ENCODE peak calls at places on chromosomes 16 and 17, in ten cellular contexts. F, V, X, M, P, R, Y, I, E and O are unnamed samples.

GRCh38 chr17:38341035-38341721 is 2.6 kb downstream of the GPR179 start:
- DNase-seq in I (peak; percentile 88), F (no peak), V (no peak), M (peak; percentile 72), R (peak; percentile 73), X (no peak), P (no peak), E (no peak), Y (no peak), O (peak; percentile 34)

GRCh38 chr16:30652718-30653117 is 2.0 kb downstream of the PRR14 start:
- DNase-seq in R (no peak), X (no peak), Y (no peak), P (no peak), F (no peak), V (no peak), E (no peak), M (no peak), I (no peak), O (no peak)

GRCh38 chr16:87780385-87780989 is 14.7 kb upstream of the KLHDC4 start:
- DNase-seq in M (no peak), I (peak; percentile 77), P (peak; percentile 91), R (no peak), X (no peak), Y (peak; percentile 28), E (peak; percentile 51), F (no peak), V (peak; percentile 60), O (no peak)

GRCh38 chr17:50272711-50273653 is 1.3 kb upstream of the TMEM92 start:
- DNase-seq in M (peak; percentile 66), R (peak; percentile 92), V (peak; percentile 85), F (peak; percentile 73), X (peak; percentile 79), E (peak; percentile 47), P (peak; percentile 24), Y (peak; percentile 75), I (peak; percentile 22), O (peak; percentile 81)

GRCh38 chr17:68172461-68172954 is 75.3 kb upstream of the AMZ2 start:
- DNase-seq in P (peak; percentile 81), E (peak; percentile 57), F (peak; percentile 18), V (peak; percentile 54), Y (peak; percentile 78), M (peak; percentile 63), X (peak; percentile 60), R (peak; percentile 57), I (peak; percentile 58), O (peak; percentile 79)

GRCh38 chr17:82668631-82669099 is 20.4 kb upstream of the WDR45B start:
- DNase-seq in M (peak; percentile 72), R (peak; percentile 90), F (peak; percentile 84), P (peak; percentile 71), Y (peak; percentile 34), E (peak; percentile 38), I (no peak), V (peak; percentile 84), X (peak; percentile 73), O (no peak)

GRCh38 chr16:72848045-72848410 is 199.9 kb downstream of the ZFHX3 start:
- DNase-seq in R (no peak), V (no peak), F (peak; percentile 26), I (no peak), Y (no peak), P (no peak), E (no peak), X (no peak), M (no peak), O (no peak)

GRCh38 chr17:54969658-54970572 is 1.4 kb downstream of the STXBP4 start:
- DNase-seq in M (no peak), Y (no peak), X (no peak), E (no peak), R (no peak), I (no peak), V (no peak), F (no peak), P (no peak), O (no peak)

GRCh38 chr16:55638256-55638655 is 17.5 kb upstream of the SLC6A2 start:
- DNase-seq in M (no peak), E (no peak), P (no peak), F (no peak), V (no peak), I (no peak), X (no peak), Y (no peak), R (no peak), O (no peak)

GRCh38 chr16:23408242-23409201 is 44.5 kb downstream of the COG7 start:
- DNase-seq in R (peak; percentile 47), Y (no peak), X (peak; percentile 30), I (peak; percentile 15), V (no peak), E (no peak), P (no peak), M (peak; percentile 38), F (no peak), O (no peak)

GRCh38 chr17:17886253-17886652 is 49.5 kb upstream of the SREBF1 start:
- DNase-seq in P (no peak), F (no peak), Y (no peak), R (no peak), I (no peak), V (no peak), M (peak; percentile 55), E (no peak), X (no peak), O (no peak)

GRCh38 chr17:76405967-76406647 is 21.7 kb downstream of the SPHK1 start:
- DNase-seq in I (peak; percentile 94), P (peak; percentile 47), E (no peak), R (no peak), V (no peak), F (no peak), Y (no peak), M (peak; percentile 81), X (no peak), O (no peak)

GRCh38 chr17:61400058-61400785 is 579 bp downstream of the TBX2 start:
- DNase-seq in E (no peak), X (peak; percentile 61), F (peak; percentile 74), V (peak; percentile 64), Y (no peak), I (no peak), M (no peak), P (no peak), R (peak; percentile 64), O (peak; percentile 70)

GRCh38 chr16:10039220-10040096 is 142.8 kb downstream of the GRIN2A start:
- DNase-seq in X (no peak), R (peak; percentile 75), P (peak; percentile 37), F (peak; percentile 8), M (peak; percentile 17), I (no peak), Y (no peak), E (no peak), V (peak; percentile 26), O (no peak)

GRCh38 chr17:51493206-51493605 is 232.9 kb downstream of the UTP18 start:
- DNase-seq in P (no peak), X (no peak), F (no peak), V (no peak), E (no peak), I (no peak), M (no peak), R (no peak), Y (no peak), O (no peak)

GRCh38 chr16:47643610-47644009 is 182.5 kb downstream of the PHKB start:
- DNase-seq in E (no peak), F (no peak), Y (no peak), R (no peak), X (no peak), I (no peak), M (no peak), P (no peak), V (no peak), O (no peak)

GRCh38 chr17:40615295-40615988 is 32.2 kb downstream of the SMARCE1 start:
- DNase-seq in R (peak; percentile 74), P (peak; percentile 88), X (peak; percentile 71), F (peak; percentile 91), I (peak; percentile 57), V (peak; percentile 75), Y (peak; percentile 65), M (peak; percentile 40), E (no peak), O (no peak)

GRCh38 chr17:60602385-60602742 is 2.4 kb downstream of the PPM1D start:
- DNase-seq in M (no peak), V (no peak), E (no peak), F (no peak), X (no peak), R (no peak), Y (no peak), P (no peak), I (no peak), O (no peak)

GRCh38 chr17:53092072-53092471 is 730.7 kb upstream of the KIF2B start:
- DNase-seq in Y (no peak), X (no peak), F (no peak), M (no peak), R (no peak), V (no peak), I (no peak), E (no peak), P (no peak), O (no peak)